ENCODE peak calls at places on chromosome 21, in six cellular contexts. W, N, Y, G, M and K are unnamed samples.

GRCh38 chr21:38494688-38495087 is 3.6 kb downstream of the ERG start:
- DNase-seq in Y (no peak), G (no peak), W (no peak), M (no peak), N (no peak), K (no peak)

GRCh38 chr21:32978346-32979270 is 47.1 kb upstream of the OLIG2 start:
- DNase-seq in W (no peak), M (no peak), Y (no peak), N (no peak), G (no peak), K (no peak)

GRCh38 chr21:38277501-38278111 is 20.8 kb downstream of the KCNJ15 start:
- DNase-seq in N (peak; percentile 96), Y (no peak), M (peak; percentile 35), G (peak; percentile 75), W (no peak), K (no peak)

GRCh38 chr21:25558123-25558522 is 49.2 kb downstream of the MRPL39 start:
- DNase-seq in M (no peak), W (no peak), G (no peak), Y (no peak), N (no peak), K (no peak)

GRCh38 chr21:25582164-25582563 is 25.1 kb downstream of the MRPL39 start:
- DNase-seq in W (no peak), G (no peak), Y (no peak), N (no peak), M (no peak), K (no peak)

GRCh38 chr21:32403201-32403701 is 9.3 kb upstream of the EVA1C start:
- DNase-seq in W (peak; percentile 80), G (peak; percentile 74), Y (peak; percentile 69), N (peak; percentile 89), M (peak; percentile 52), K (peak; percentile 73)

GRCh38 chr21:42141643-42142042 is 70.5 kb downstream of the UMODL1 start:
- DNase-seq in W (no peak), N (no peak), G (no peak), M (no peak), Y (no peak), K (no peak)

GRCh38 chr21:44403106-44404020 is 49.9 kb downstream of the TRPM2 start:
- DNase-seq in W (no peak), N (no peak), G (no peak), M (no peak), Y (no peak), K (no peak)

GRCh38 chr21:42614811-42615342 is 38.5 kb upstream of the PDE9A start:
- DNase-seq in W (no peak), G (no peak), Y (peak; percentile 33), N (no peak), M (no peak), K (no peak)

GRCh38 chr21:34844033-34844923 is 175.5 kb downstream of the CLIC6 start:
- DNase-seq in N (peak; percentile 45), Y (no peak), M (no peak), G (peak; percentile 70), W (peak; percentile 36), K (no peak)

GRCh38 chr21:26409735-26410134 is 163.4 kb downstream of the CYYR1 start:
- DNase-seq in W (no peak), G (no peak), M (no peak), N (no peak), Y (no peak), K (no peak)

GRCh38 chr21:42218836-42219605 is at the start of gene ABCG1:
- DNase-seq in N (peak; percentile 33), G (peak; percentile 65), M (no peak), W (no peak), Y (peak; percentile 30), K (no peak)

GRCh38 chr21:14259669-14260458 is 43.9 kb downstream of the RBM11 start:
- DNase-seq in Y (no peak), W (peak; percentile 87), N (peak; percentile 68), M (peak; percentile 47), G (no peak), K (no peak)

GRCh38 chr21:43902441-43902840 is 37.4 kb downstream of the AGPAT3 start:
- DNase-seq in W (no peak), N (peak; percentile 85), G (peak; percentile 84), Y (no peak), M (no peak), K (no peak)

GRCh38 chr21:20351138-20351537 is 647.1 kb upstream of the NCAM2 start:
- DNase-seq in M (no peak), Y (no peak), G (no peak), N (no peak), W (no peak), K (no peak)

GRCh38 chr21:34790341-34790740 is 121.5 kb downstream of the CLIC6 start:
- DNase-seq in N (no peak), G (no peak), M (no peak), W (no peak), Y (no peak), K (no peak)

GRCh38 chr21:22981819-22982218 is 1983.6 kb downstream of the NCAM2 start:
- DNase-seq in Y (no peak), N (no peak), M (no peak), G (no peak), W (no peak), K (no peak)

GRCh38 chr21:25790122-25790951 is 55.6 kb downstream of the GABPA start:
- DNase-seq in M (peak; percentile 58), N (peak; percentile 65), W (peak; percentile 90), G (no peak), Y (peak; percentile 2), K (no peak)

GRCh38 chr21:45403825-45404725 is 890 bp upstream of the COL18A1 start:
- DNase-seq in W (no peak), M (no peak), N (peak; percentile 71), G (peak; percentile 47), Y (no peak), K (peak; percentile 79)

GRCh38 chr21:43639470-43640178 is 19.7 kb downstream of the HSF2BP start:
- DNase-seq in W (no peak), M (no peak), G (no peak), Y (no peak), N (peak; percentile 92), K (no peak)